ENCODE peak calls at places on chromosomes 16 and 17, in seven cellular contexts. E, N, V, K, W, T and O are unnamed samples.

GRCh38 chr17:21019976-21020575 is 22.7 kb downstream of the USP22 start:
- DNase-seq in V (peak; percentile 39), N (no peak), K (no peak), W (peak; percentile 55), T (peak; percentile 71), E (no peak), O (no peak)

GRCh38 chr17:8887834-8888703 is 20.6 kb upstream of the PIK3R6 start:
- DNase-seq in E (peak; percentile 39), N (no peak), V (no peak), T (no peak), K (peak; percentile 38), W (no peak), O (no peak)

GRCh38 chr17:58409432-58409831 is 7.9 kb downstream of the RNF43 start:
- DNase-seq in V (no peak), K (no peak), T (no peak), W (no peak), N (no peak), E (no peak), O (no peak)

GRCh38 chr17:78995761-78996451 is 13.7 kb downstream of the CANT1 start:
- DNase-seq in K (peak; percentile 92), V (peak; percentile 90), T (no peak), W (peak; percentile 87), N (peak; percentile 44), E (no peak), O (peak; percentile 76)

GRCh38 chr17:41547921-41548843 is 20.1 kb upstream of the KRT19 start:
- DNase-seq in V (peak; percentile 68), T (peak; percentile 35), W (peak; percentile 79), K (peak; percentile 75), N (no peak), E (peak; percentile 100), O (peak; percentile 96)

GRCh38 chr17:61054430-61054829 is 345.2 kb upstream of the TBX2 start:
- DNase-seq in E (peak; percentile 22), W (no peak), T (no peak), K (no peak), N (no peak), V (no peak), O (no peak)

GRCh38 chr16:77191259-77191969 is 424 bp downstream of the MON1B start:
- DNase-seq in V (peak; percentile 27), W (no peak), K (peak; percentile 31), T (peak; percentile 61), N (no peak), E (no peak), O (no peak)

GRCh38 chr17:16887523-16888095 is 84.3 kb downstream of the TNFRSF13B start:
- DNase-seq in V (no peak), K (no peak), N (no peak), W (no peak), E (no peak), T (no peak), O (peak; percentile 27)

GRCh38 chr16:50259334-50260205 is 6.8 kb upstream of the ADCY7 start:
- DNase-seq in N (no peak), W (peak; percentile 26), V (peak; percentile 38), K (peak; percentile 43), E (peak; percentile 47), T (peak; percentile 34), O (no peak)

GRCh38 chr17:80632046-80632581 is 87.5 kb downstream of the RPTOR start:
- DNase-seq in V (no peak), E (no peak), T (no peak), K (no peak), W (no peak), N (no peak), O (no peak)

GRCh38 chr17:71948703-71949422 is 172.0 kb upstream of the SOX9 start:
- DNase-seq in E (no peak), W (no peak), V (no peak), K (no peak), T (no peak), N (no peak), O (no peak)

GRCh38 chr16:1794908-1795666 is 1.6 kb upstream of the IGFALS start:
- DNase-seq in V (no peak), T (no peak), K (no peak), N (no peak), W (no peak), E (no peak), O (no peak)

GRCh38 chr17:82007495-82008257 is 15.0 kb downstream of the CENPX start:
- DNase-seq in V (no peak), K (no peak), T (no peak), N (no peak), E (no peak), W (no peak), O (no peak)

GRCh38 chr16:83837566-83837965 is 29.8 kb downstream of the HSBP1 start:
- DNase-seq in V (no peak), T (no peak), N (no peak), K (no peak), E (no peak), W (no peak), O (no peak)

GRCh38 chr17:726331-726919 is 6.0 kb upstream of the TLCD3A start:
- DNase-seq in V (peak; percentile 42), K (peak; percentile 49), T (no peak), E (no peak), N (no peak), W (peak; percentile 62), O (no peak)

GRCh38 chr17:21239680-21240374 is 13.4 kb downstream of the NATD1 start:
- DNase-seq in E (peak; percentile 20), K (no peak), V (no peak), W (no peak), N (no peak), T (no peak), O (no peak)

GRCh38 chr17:69170377-69170776 is 28.7 kb upstream of the ABCA6 start:
- DNase-seq in V (no peak), K (no peak), N (no peak), T (no peak), W (no peak), E (no peak), O (no peak)

GRCh38 chr16:27718767-27719445 is 169.0 kb downstream of the KATNIP start:
- DNase-seq in E (no peak), T (no peak), V (no peak), W (no peak), N (no peak), K (no peak), O (peak; percentile 84)

GRCh38 chr17:80658821-80659220 is 114.2 kb downstream of the RPTOR start:
- DNase-seq in E (no peak), T (no peak), N (no peak), V (no peak), K (no peak), W (no peak), O (no peak)

GRCh38 chr16:24130494-24131085 is 125.5 kb upstream of the CACNG3 start:
- DNase-seq in V (no peak), N (no peak), K (no peak), E (no peak), T (no peak), W (no peak), O (no peak)
- H3K36me3 ChIP-seq in V (no peaks in the 10 kb centered on the region), N (no peaks in the 10 kb centered on the region), K (no peaks in the 10 kb centered on the region), E (no peaks in the 10 kb centered on the region), T (peaks cover 10% of the 10 kb centered on the region), W (peaks cover under 1% of the 10 kb centered on the region), O (no peaks in the 10 kb centered on the region)

DNA sequence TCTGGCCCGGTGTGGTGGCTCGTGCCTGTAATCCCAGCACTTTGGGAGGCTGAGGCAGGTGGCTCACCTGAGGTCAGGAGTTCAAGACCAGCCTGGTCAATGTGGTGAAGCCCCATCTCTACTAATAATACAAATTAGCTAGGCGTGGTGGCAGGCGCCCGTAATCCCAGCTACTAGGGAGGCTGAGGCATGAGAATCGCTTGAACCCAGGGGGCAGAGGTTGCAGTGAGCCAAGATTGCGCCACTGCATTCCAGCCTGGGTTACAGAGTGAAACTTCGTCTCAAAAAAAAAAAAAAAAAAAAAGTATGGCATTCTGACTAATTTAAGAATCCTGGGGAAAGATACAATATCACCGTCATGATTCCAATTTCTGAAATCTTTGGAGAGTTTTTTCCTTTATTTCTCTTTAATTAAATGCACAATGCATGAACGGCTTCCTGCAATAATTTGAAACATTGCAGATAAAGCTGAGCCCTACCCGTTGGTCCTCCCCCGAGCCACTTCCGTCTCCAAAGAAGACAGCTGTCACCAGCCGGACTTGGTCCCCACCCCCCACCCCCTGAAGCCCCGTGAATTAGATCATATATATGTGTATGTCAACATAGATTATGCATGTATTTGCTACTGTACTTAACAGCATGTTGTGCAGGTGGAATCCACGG is 142.7 kb upstream of the PLCG2 start:
- DNase-seq in K (no peak), T (no peak), E (no peak), N (no peak), V (no peak), W (no peak), O (no peak)
- H3K36me3 ChIP-seq in K (no peaks in the 10 kb centered on the region), T (no peaks in the 10 kb centered on the region), E (no peaks in the 10 kb centered on the region), N (no peaks in the 10 kb centered on the region), V (no peaks in the 10 kb centered on the region), W (peaks cover 2% of the 10 kb centered on the region), O (no peaks in the 10 kb centered on the region)

GRCh38 chr16:84893467-84893848 is 73.7 kb downstream of the CRISPLD2 start:
- DNase-seq in N (no peak), K (no peak), V (no peak), W (no peak), E (no peak), T (no peak), O (no peak)
- H3K36me3 ChIP-seq in N (no peaks in the 10 kb centered on the region), K (no peaks in the 10 kb centered on the region), V (no peaks in the 10 kb centered on the region), W (peaks cover 82% of the 10 kb centered on the region), E (peaks cover 1% of the 10 kb centered on the region), T (no peaks in the 10 kb centered on the region), O (no peaks in the 10 kb centered on the region)

GRCh38 chr17:50151937-50152547 is 1.6 kb upstream of the PPP1R9B start:
- DNase-seq in W (peak; percentile 83), V (peak; percentile 90), T (peak; percentile 75), K (peak; percentile 95), E (peak; percentile 88), N (peak; percentile 84), O (peak; percentile 81)
- H3K36me3 ChIP-seq in W (no peaks in the 10 kb centered on the region), V (no peaks in the 10 kb centered on the region), T (no peaks in the 10 kb centered on the region), K (no peaks in the 10 kb centered on the region), E (no peaks in the 10 kb centered on the region), N (no peaks in the 10 kb centered on the region), O (no peaks in the 10 kb centered on the region)